ENCODE peak calls at places on chromosome 12, in four cellular contexts. A is cardiac muscle cell, Q is tibial artery, D is heart right ventricle. F is an unnamed sample.

GRCh38 chr12:5624873-5625272 is 193.0 kb downstream of the NTF3 start:
- DNase-seq in A (no peak), Q (no peak), D (no peak), F (no peak)

GRCh38 chr12:76109879-76110278 is 25.4 kb upstream of the NAP1L1 start:
- DNase-seq in A (peak; percentile 13), Q (no peak), D (no peak), F (no peak)

GRCh38 chr12:32989705-32990104 is 93.1 kb upstream of the PKP2 start:
- DNase-seq in A (no peak), Q (no peak), D (no peak), F (no peak)

GRCh38 chr12:113903381-113903863 is 62.7 kb downstream of the RBM19 start:
- DNase-seq in A (peak; percentile 34), Q (no peak), D (no peak), F (no peak)

GRCh38 chr12:103848917-103849491 is 8.0 kb upstream of the NT5DC3 start:
- DNase-seq in A (peak; percentile 68), Q (peak; percentile 41), D (no peak), F (no peak)

GRCh38 chr12:6788972-6789905 is at the start of gene CD4:
- DNase-seq in A (no peak), Q (peak; percentile 76), D (peak; percentile 70), F (no peak)

GRCh38 chr12:3076730-3077571 is at the start of gene TSPAN9:
- DNase-seq in A (peak; percentile 73), Q (peak; percentile 66), D (peak; percentile 84), F (peak; percentile 58)

GRCh38 chr12:64713372-64713771 is 45.8 kb downstream of the GNS start:
- DNase-seq in A (no peak), Q (no peak), D (no peak), F (no peak)

GRCh38 chr12:115934877-115935276 is 342.6 kb downstream of the MED13L start:
- DNase-seq in A (no peak), Q (no peak), D (no peak), F (no peak)

GRCh38 chr12:100141666-100141997 is 1.0 kb downstream of the BLTP3B start:
- DNase-seq in A (peak; percentile 87), Q (peak; percentile 72), D (no peak), F (no peak)

GRCh38 chr12:125100551-125101434 is 35.6 kb downstream of the AACS start:
- DNase-seq in A (no peak), Q (no peak), D (no peak), F (peak; percentile 91)

GRCh38 chr12:11724888-11725310 is 75.4 kb downstream of the ETV6 start:
- DNase-seq in A (peak; percentile 70), Q (no peak), D (no peak), F (no peak)

GRCh38 chr12:100058482-100059029 is 73.8 kb upstream of the ANKS1B start:
- DNase-seq in A (peak; percentile 87), Q (no peak), D (no peak), F (no peak)

GRCh38 chr12:3604281-3604680 is 113.3 kb downstream of the PRMT8 start:
- DNase-seq in A (no peak), Q (no peak), D (no peak), F (no peak)

GRCh38 chr12:100141998-100142850 is 450 bp downstream of the BLTP3B start:
- DNase-seq in A (no peak), Q (peak; percentile 40), D (peak; percentile 49), F (peak; percentile 62)

GRCh38 chr12:88206636-88207035 is 64.5 kb downstream of the TMTC3 start:
- DNase-seq in A (peak; percentile 53), Q (peak; percentile 24), D (no peak), F (peak; percentile 71)

GRCh38 chr12:103879048-103879692 is 38.1 kb upstream of the NT5DC3 start:
- DNase-seq in A (no peak), Q (no peak), D (no peak), F (no peak)

GRCh38 chr12:77895699-77896098 is 65.0 kb downstream of the NAV3 start:
- DNase-seq in A (no peak), Q (no peak), D (no peak), F (no peak)

GRCh38 chr12:52063081-52063985 is 6.4 kb upstream of the ATG101 start:
- DNase-seq in A (no peak), Q (no peak), D (peak; percentile 68), F (no peak)

GRCh38 chr12:77925536-77926108 is 94.9 kb downstream of the NAV3 start:
- DNase-seq in A (peak; percentile 97), Q (peak; percentile 61), D (peak; percentile 41), F (peak; percentile 68)

GRCh38 chr12:108773798-108774788 is 42.8 kb upstream of the CORO1C start:
- DNase-seq in A (peak; percentile 93), Q (peak; percentile 91), D (peak; percentile 86), F (peak; percentile 84)

GRCh38 chr12:14942532-14942931 is 4.2 kb upstream of the ERP27 start:
- DNase-seq in A (no peak), Q (no peak), D (no peak), F (no peak)

GRCh38 chr12:94561943-94562411 is 88.4 kb downstream of the TMCC3 start:
- DNase-seq in A (no peak), Q (no peak), D (peak; percentile 61), F (peak; percentile 68)

GRCh38 chr12:101490286-101490920 is 15.3 kb downstream of the SPIC start:
- DNase-seq in A (peak; percentile 21), Q (no peak), D (no peak), F (peak; percentile 77)

GRCh38 chr12:15719230-15719629 is 70.0 kb downstream of the EPS8 start:
- DNase-seq in A (no peak), Q (no peak), D (no peak), F (no peak)

GRCh38 chr12:46661161-46661845 is 164.5 kb downstream of the SLC38A4 start:
- DNase-seq in A (peak; percentile 94), Q (peak; percentile 29), D (no peak), F (peak; percentile 82)

GRCh38 chr12:69189378-69189978 is 49.9 kb upstream of the CPSF6 start:
- DNase-seq in A (no peak), Q (no peak), D (no peak), F (no peak)
- H3K4me3 ChIP-seq in A (no peak overlapping the region), Q (no peak overlapping the region), D (no peak overlapping the region), F (no peak overlapping the region)

DNA sequence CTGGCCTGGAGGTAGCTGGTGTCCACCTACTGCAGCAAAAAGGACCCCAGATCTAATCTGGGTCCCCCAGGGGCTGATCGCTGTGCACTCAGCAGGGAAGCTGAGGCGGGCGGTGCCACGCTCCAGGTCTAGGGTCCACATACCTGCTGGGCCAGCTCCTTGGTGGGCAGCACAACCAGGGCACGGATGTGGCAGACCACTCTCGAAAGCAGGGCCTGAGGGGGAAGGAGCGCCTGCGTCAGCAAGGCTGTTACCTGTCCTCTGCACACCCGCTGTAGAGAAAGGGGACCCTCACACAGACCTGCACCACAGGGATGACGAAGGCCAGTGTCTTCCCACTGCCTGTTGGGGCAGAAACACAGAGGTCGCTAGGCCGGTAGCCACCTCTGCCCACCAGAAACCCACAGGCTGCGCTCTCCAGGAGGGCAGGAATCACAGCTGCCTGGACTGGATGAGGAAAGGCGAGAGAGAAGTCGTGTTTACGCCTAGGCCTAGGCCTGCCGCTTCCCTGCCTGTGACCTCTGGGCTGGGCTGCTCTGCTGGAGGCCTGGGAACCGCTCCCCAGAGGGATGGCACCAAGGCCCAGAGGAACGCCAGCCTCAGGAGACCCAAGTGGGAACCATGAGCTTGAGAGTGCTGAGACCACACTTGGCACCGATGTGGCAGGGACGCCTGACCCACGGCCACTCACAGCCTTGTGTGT is 2.0 kb downstream of the DDX51 start:
- DNase-seq in A (no peak), Q (no peak), D (no peak), F (no peak)
- H3K27ac ChIP-seq in A (no peak overlapping the region), Q (no peak overlapping the region), D (no peak overlapping the region), F (no peak overlapping the region)

GRCh38 chr12:24902521-24903304 is 46.2 kb downstream of the BCAT1 start:
- DNase-seq in A (peak; percentile 34), Q (no peak), D (no peak), F (no peak)

GRCh38 chr12:24903305-24904088 is 45.4 kb downstream of the BCAT1 start:
- DNase-seq in A (peak; percentile 41), Q (peak; percentile 38), D (no peak), F (no peak)

GRCh38 chr12:24899503-24900098 is 49.3 kb downstream of the BCAT1 start:
- DNase-seq in A (no peak), Q (no peak), D (no peak), F (no peak)

GRCh38 chr12:24904871-24905270 is 44.0 kb downstream of the BCAT1 start:
- DNase-seq in A (no peak), Q (no peak), D (no peak), F (no peak)

DNA sequence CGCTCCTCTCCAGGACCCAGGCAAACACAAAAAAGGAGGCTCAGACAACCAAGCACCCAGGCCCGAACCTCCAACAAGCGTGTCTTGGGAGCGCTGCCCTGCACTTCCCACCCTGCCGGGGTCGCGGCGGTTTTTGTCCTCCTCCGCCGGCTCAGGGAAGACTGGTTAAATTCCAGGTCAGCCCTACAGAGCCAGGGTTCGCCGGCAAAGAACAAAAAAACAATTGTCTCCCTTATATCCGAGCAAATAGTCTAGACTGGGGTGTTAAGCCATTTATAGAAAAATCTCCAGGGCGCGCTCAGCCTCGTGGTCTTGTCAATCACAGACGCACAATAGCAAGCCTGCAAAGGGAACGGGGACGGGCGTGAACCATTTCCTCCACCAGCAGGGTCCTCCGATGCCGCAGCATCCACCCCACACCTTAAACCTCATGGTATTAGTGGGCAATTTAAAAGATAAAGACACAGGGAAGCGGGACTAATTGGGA is 46.9 kb downstream of the BCAT1 start:
- DNase-seq in A (no peak), Q (no peak), D (no peak), F (no peak)
- H3K4me3 ChIP-seq in A (peak overlapping the region; percentile 22), Q (peak overlapping the region; percentile 63), D (peak overlapping the region; percentile 61), F (no peak overlapping the region)

DNA sequence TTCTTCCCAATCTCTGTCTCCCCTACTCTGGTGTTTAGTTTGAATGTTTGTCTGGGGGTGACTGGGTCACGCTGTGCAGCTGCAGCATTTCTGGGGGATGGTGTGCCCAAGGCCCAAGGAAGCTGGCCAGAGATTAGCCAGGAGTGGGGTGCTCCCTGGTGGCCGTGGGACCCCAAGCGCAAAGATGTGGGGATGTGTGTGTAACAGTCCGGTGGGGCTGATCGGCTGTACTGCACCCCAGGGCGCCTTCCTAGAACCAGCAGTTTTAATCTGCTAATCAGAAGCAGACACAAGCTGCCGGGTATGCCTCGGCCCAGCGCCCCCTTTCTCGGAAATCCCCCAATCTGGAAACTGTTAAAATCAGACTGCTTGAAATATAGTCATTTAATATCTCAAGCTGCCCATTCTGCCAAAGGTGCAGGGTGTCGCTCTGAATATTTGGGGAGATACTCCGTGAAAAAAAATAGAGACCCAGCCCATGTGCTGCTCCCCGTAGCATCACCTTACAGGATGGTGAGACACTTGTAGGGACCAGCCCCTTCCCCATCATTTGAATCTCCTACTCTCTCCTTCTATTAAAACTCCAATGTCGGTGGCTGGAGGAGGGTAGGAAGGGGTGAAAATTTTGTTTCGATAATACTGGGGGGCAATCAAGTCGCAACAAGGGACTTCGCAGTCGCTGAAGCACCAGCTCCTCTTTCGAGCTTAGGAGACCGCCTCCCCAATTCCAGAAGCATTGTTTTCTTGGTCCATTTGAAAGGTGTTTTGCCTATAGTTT is 4.3 kb downstream of the HOXC9 start:
- DNase-seq in A (no peak), Q (no peak), D (no peak), F (no peak)
- H3K27ac ChIP-seq in A (no peak overlapping the region), Q (peak overlapping the region; percentile 93), D (no peak overlapping the region), F (no peak overlapping the region)

GRCh38 chr12:13178568-13179158 is 17.9 kb upstream of the EMP1 start:
- DNase-seq in A (no peak), Q (no peak), D (peak; percentile 43), F (peak; percentile 72)
- H3K4me3 ChIP-seq in A (no peak overlapping the region), Q (no peak overlapping the region), D (peak overlapping the region; percentile 2), F (no peak overlapping the region)